ENCODE peak calls at places on chromosomes 13 and 19, in nine cellular contexts. R is IMR-90, Y is heart left ventricle, F is upper lobe of left lung, E is thyroid gland, W is GM12892, H is GM12878, G is K562, O is Peyer's patch. U is an unnamed sample.

GRCh38 chr19:1847684-1848398 is 442 bp downstream of the REXO1 start:
- DNase-seq in R (peak; percentile 40), Y (peak; percentile 42), F (peak; percentile 90), E (no peak), W (no peak), H (no peak), G (peak; percentile 74), O (no peak), U (no peak)

GRCh38 chr13:31124225-31124624 is 37.5 kb downstream of the HSPH1 start:
- DNase-seq in R (no peak), Y (no peak), F (no peak), E (no peak), W (no peak), H (no peak), G (no peak), O (no peak), U (no peak)

GRCh38 chr13:46666727-46667456 is 113.9 kb downstream of the LRCH1 start:
- DNase-seq in R (no peak), Y (no peak), F (no peak), E (no peak), W (no peak), H (no peak), G (no peak), O (no peak), U (no peak)

GRCh38 chr19:8826371-8826770 is 5.7 kb downstream of the ZNF558 start:
- DNase-seq in R (no peak), Y (no peak), F (no peak), E (no peak), W (no peak), H (no peak), G (peak; percentile 4), O (no peak), U (no peak)

GRCh38 chr19:46659151-46660007 is 1.6 kb downstream of the DACT3 start:
- DNase-seq in R (no peak), Y (peak; percentile 58), F (peak; percentile 75), E (peak; percentile 34), W (no peak), H (no peak), G (peak; percentile 92), O (no peak), U (no peak)

GRCh38 chr13:65932587-65933239 is 1297.4 kb downstream of the PCDH9 start:
- DNase-seq in R (peak; percentile 7), Y (no peak), F (no peak), E (no peak), W (no peak), H (no peak), G (no peak), O (no peak), U (no peak)

GRCh38 chr19:9132422-9132821 is 5.7 kb upstream of the OR7G3 start:
- DNase-seq in R (no peak), Y (no peak), F (no peak), E (no peak), W (no peak), H (no peak), G (no peak), O (no peak), U (no peak)

GRCh38 chr13:97974773-97975172 is 21.3 kb downstream of the IPO5 start:
- DNase-seq in R (no peak), Y (no peak), F (no peak), E (no peak), W (no peak), H (no peak), G (no peak), O (no peak), U (no peak)

GRCh38 chr19:16737909-16738308 is 18.3 kb downstream of the NWD1 start:
- DNase-seq in R (peak; percentile 15), Y (no peak), F (no peak), E (no peak), W (no peak), H (no peak), G (no peak), O (no peak), U (no peak)

GRCh38 chr19:4524808-4525562 is 6.7 kb upstream of the PLIN4 start:
- DNase-seq in R (no peak), Y (peak; percentile 43), F (peak; percentile 85), E (peak; percentile 32), W (peak; percentile 71), H (no peak), G (peak; percentile 77), O (peak; percentile 72), U (peak; percentile 75)

GRCh38 chr19:13102666-13103584 is at the start of gene LYL1:
- DNase-seq in R (no peak), Y (peak; percentile 93), F (peak; percentile 94), E (peak; percentile 37), W (peak; percentile 78), H (no peak), G (peak; percentile 99), O (peak; percentile 69), U (no peak)

GRCh38 chr19:43735957-43736356 is 18.8 kb downstream of the SMG9 start:
- DNase-seq in R (peak; percentile 68), Y (no peak), F (no peak), E (no peak), W (no peak), H (no peak), G (no peak), O (no peak), U (no peak)

GRCh38 chr19:36330226-36330625 is 48.8 kb downstream of the ZFP14 start:
- DNase-seq in R (no peak), Y (no peak), F (peak; percentile 52), E (no peak), W (no peak), H (no peak), G (no peak), O (no peak), U (no peak)

GRCh38 chr13:38951525-38952313 is 38.9 kb downstream of the STOML3 start:
- DNase-seq in R (no peak), Y (no peak), F (no peak), E (no peak), W (no peak), H (no peak), G (no peak), O (no peak), U (no peak)

GRCh38 chr13:111429064-111429558 is 108.7 kb downstream of the TEX29 start:
- DNase-seq in R (peak; percentile 18), Y (no peak), F (peak; percentile 69), E (peak; percentile 57), W (no peak), H (no peak), G (peak; percentile 42), O (no peak), U (peak; percentile 45)

GRCh38 chr19:12642506-12642905 is 24.0 kb downstream of the MAN2B1 start:
- DNase-seq in R (no peak), Y (no peak), F (peak; percentile 72), E (no peak), W (no peak), H (no peak), G (no peak), O (no peak), U (no peak)

GRCh38 chr13:95367309-95367843 is 66.1 kb upstream of the ABCC4 start:
- DNase-seq in R (no peak), Y (no peak), F (no peak), E (no peak), W (no peak), H (no peak), G (no peak), O (no peak), U (no peak)

GRCh38 chr13:48412881-48413351 is at the start of gene LPAR6:
- DNase-seq in R (peak; percentile 73), Y (peak; percentile 50), F (no peak), E (no peak), W (no peak), H (no peak), G (no peak), O (no peak), U (no peak)
- TF ChIP-seq POLR2A in R (no peak), Y (no peak), F (peak; percentile 42), E (no peak), W (no peak), H (no peak), G (no peak), O (no peak), U (no peak)

DNA sequence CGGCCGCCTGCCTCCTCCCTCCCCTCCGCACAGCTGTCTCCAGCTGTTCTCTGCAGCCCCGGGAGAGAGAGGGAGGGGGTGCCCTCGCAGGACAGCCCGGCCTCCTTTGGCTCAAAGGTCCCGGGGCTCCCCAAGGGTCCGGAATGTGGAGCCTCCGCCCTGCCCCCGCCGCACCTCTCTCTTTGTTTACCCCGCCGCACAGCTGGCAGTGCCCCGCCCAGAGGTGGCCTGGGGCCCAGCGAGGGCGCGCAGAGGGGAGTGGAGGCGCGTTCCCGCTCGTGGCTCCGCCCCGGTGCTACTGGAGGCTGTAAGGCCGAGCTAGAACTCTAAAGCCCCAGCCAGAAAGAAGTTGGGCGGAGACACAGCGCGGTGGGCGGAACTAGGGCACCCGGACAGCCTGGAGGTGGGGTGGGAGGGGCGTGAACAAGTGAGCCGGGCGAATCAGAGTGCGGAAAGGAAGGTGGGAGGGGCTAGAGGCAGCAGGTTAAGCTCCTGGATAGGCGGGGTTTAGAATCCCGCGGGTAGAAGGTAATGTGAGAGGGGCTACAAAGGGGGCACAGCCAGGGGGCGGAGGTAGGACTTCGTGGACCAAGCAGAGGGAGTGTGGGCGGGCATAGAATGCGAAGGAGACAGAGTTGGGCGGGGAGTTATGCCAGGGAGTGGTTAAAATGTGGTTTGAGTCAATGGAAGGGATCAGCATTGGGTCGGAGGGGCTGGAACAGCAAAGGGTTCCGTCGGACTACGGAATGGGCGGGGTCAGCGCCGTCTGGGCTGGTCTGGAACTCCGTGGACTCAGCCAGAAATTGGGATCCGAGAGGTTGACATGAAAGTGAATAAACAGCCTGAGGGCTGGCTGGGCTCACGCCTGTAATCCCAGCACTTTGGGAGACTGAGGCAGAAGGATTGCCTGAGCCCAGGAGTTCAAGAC is 2.8 kb downstream of the LTBP4 start:
- DNase-seq in R (peak; percentile 92), Y (peak; percentile 98), F (peak; percentile 98), E (peak; percentile 99), W (peak; percentile 90), H (peak; percentile 88), G (peak; percentile 99), O (peak; percentile 100), U (peak; percentile 92)
- TF ChIP-seq POLR2A in R (no peak), Y (peak; percentile 62), F (no peak), E (no peak), W (no peak), H (peak; percentile 37), G (no peak), O (peak; percentile 30), U (no peak)

GRCh38 chr19:31127132-31127967 is 221.9 kb downstream of the TSHZ3 start:
- DNase-seq in R (peak; percentile 99), Y (no peak), F (no peak), E (no peak), W (no peak), H (no peak), G (no peak), O (no peak), U (no peak)
- TF ChIP-seq POLR2A in R (peak; percentile 51), Y (no peak), F (no peak), E (no peak), W (no peak), H (no peak), G (no peak), O (no peak), U (no peak)

DNA sequence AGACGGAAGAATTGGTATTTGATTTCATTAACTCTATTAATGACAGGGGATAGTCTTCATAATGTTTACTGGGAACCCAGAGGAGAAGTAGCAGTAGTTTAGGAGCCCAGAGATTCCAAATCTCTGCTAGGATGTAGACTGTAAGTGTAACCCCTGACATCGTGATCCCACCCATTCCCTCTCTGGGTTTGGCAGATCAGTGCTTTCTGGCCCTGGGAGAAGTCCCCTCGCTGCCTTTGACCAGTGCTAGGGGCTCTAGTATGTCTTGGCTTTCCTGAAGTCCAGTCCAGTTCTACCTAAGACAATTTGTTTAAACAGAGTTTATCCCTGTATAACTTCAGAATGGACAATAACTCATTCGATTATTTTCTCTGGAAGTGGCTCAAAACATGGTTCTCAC is 11.6 kb downstream of the KLF5 start:
- DNase-seq in R (no peak), Y (no peak), F (no peak), E (no peak), W (no peak), H (no peak), G (no peak), O (no peak), U (no peak)
- TF ChIP-seq POLR2A in R (no peak), Y (no peak), F (no peak), E (no peak), W (no peak), H (no peak), G (no peak), O (no peak), U (no peak)